ENCODE peak calls at places on chromosomes 3 and 15, in six cellular contexts. One of them, this sample, is unnamed.

GRCh38 chr3:66181764-66182163 is 39.0 kb upstream of the SLC25A26 start:
- DNase-seq in prostate gland: no peak
- DNase-seq in A549: no peak
- DNase-seq in mesenchymal stem cell: no peak
- DNase-seq in bronchial epithelial cell: no peak
- DNase-seq in hepatocyte: no peak
- DNase-seq in this sample: no peak

GRCh38 chr15:31585231-31585630 is 258.6 kb downstream of the KLF13 start:
- DNase-seq in bronchial epithelial cell: no peak
- DNase-seq in prostate gland: no peak
- DNase-seq in mesenchymal stem cell: no peak
- DNase-seq in hepatocyte: no peak
- DNase-seq in A549: no peak
- DNase-seq in this sample: no peak

GRCh38 chr3:78258798-78259197 is 1218.9 kb downstream of the ROBO2 start:
- DNase-seq in hepatocyte: no peak
- DNase-seq in A549: no peak
- DNase-seq in prostate gland: no peak
- DNase-seq in bronchial epithelial cell: peak; percentile 46
- DNase-seq in mesenchymal stem cell: peak; percentile 38
- DNase-seq in this sample: peak; percentile 84

GRCh38 chr3:42194943-42195510 is 71.0 kb downstream of the CCK start:
- DNase-seq in bronchial epithelial cell: no peak
- DNase-seq in mesenchymal stem cell: no peak
- DNase-seq in hepatocyte: no peak
- DNase-seq in A549: no peak
- DNase-seq in prostate gland: no peak
- DNase-seq in this sample: no peak

GRCh38 chr3:141326626-141327025 is 41.7 kb upstream of the ZBTB38 start:
- DNase-seq in mesenchymal stem cell: no peak
- DNase-seq in hepatocyte: no peak
- DNase-seq in bronchial epithelial cell: no peak
- DNase-seq in prostate gland: no peak
- DNase-seq in A549: no peak
- DNase-seq in this sample: no peak

GRCh38 chr3:21226086-21226485 is 524.9 kb downstream of the ZNF385D start:
- DNase-seq in bronchial epithelial cell: no peak
- DNase-seq in mesenchymal stem cell: no peak
- DNase-seq in A549: no peak
- DNase-seq in hepatocyte: no peak
- DNase-seq in prostate gland: no peak
- DNase-seq in this sample: no peak

GRCh38 chr15:96160269-96160668 is 170.2 kb upstream of the NR2F2 start:
- DNase-seq in mesenchymal stem cell: no peak
- DNase-seq in prostate gland: peak; percentile 36
- DNase-seq in hepatocyte: peak; percentile 30
- DNase-seq in A549: no peak
- DNase-seq in bronchial epithelial cell: no peak
- DNase-seq in this sample: peak; percentile 43

GRCh38 chr3:177427096-177427495 is 229.8 kb upstream of the TBL1XR1 start:
- DNase-seq in A549: no peak
- DNase-seq in prostate gland: no peak
- DNase-seq in hepatocyte: no peak
- DNase-seq in bronchial epithelial cell: no peak
- DNase-seq in mesenchymal stem cell: no peak
- DNase-seq in this sample: no peak

GRCh38 chr3:17846466-17846865 is 104.0 kb upstream of the TBC1D5 start:
- DNase-seq in prostate gland: no peak
- DNase-seq in A549: no peak
- DNase-seq in bronchial epithelial cell: peak; percentile 9
- DNase-seq in mesenchymal stem cell: peak; percentile 18
- DNase-seq in hepatocyte: no peak
- DNase-seq in this sample: peak; percentile 19

GRCh38 chr15:75397494-75397893 is 29.1 kb upstream of the MAN2C1 start:
- DNase-seq in prostate gland: no peak
- DNase-seq in bronchial epithelial cell: peak; percentile 4
- DNase-seq in mesenchymal stem cell: no peak
- DNase-seq in A549: no peak
- DNase-seq in hepatocyte: no peak
- DNase-seq in this sample: no peak

GRCh38 chr3:11559816-11560633 is 83.7 kb downstream of the VGLL4 start:
- DNase-seq in A549: no peak
- DNase-seq in bronchial epithelial cell: no peak
- DNase-seq in prostate gland: no peak
- DNase-seq in mesenchymal stem cell: no peak
- DNase-seq in hepatocyte: no peak
- DNase-seq in this sample: no peak

GRCh38 chr3:197996855-197997254 is 36.8 kb downstream of the LMLN start:
- DNase-seq in mesenchymal stem cell: no peak
- DNase-seq in prostate gland: no peak
- DNase-seq in bronchial epithelial cell: no peak
- DNase-seq in hepatocyte: no peak
- DNase-seq in A549: no peak
- DNase-seq in this sample: no peak

GRCh38 chr3:18898911-18899310 is 249.4 kb upstream of the KCNH8 start:
- DNase-seq in hepatocyte: no peak
- DNase-seq in bronchial epithelial cell: no peak
- DNase-seq in A549: no peak
- DNase-seq in mesenchymal stem cell: no peak
- DNase-seq in prostate gland: no peak
- DNase-seq in this sample: no peak

DNA sequence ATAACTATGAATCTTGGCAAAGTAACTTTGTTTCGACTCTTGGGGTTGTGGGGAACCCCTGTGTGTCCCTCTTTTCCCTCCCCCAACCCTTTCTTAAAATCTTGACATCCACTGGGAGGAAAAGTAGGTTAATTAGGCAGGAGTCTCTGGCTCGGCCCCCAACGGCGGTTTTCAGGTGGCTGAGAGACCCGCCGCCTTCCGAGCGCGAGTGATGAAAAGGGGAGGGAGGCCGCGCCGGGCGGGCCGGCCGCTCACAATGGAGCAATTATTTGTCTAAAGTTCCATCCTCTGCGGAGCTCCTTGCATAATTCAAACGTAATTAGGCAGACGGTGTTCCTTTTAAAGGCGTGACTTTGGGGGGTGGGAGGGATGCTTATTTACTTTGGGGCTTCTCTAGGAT is 51.7 kb downstream of the ZIC4 start:
- DNase-seq in prostate gland: no peak
- DNase-seq in mesenchymal stem cell: no peak
- DNase-seq in bronchial epithelial cell: no peak
- DNase-seq in A549: no peak
- DNase-seq in hepatocyte: no peak
- DNase-seq in this sample: no peak
- H3K4me3 ChIP-seq in prostate gland: no peak overlapping the region
- H3K4me3 ChIP-seq in mesenchymal stem cell: peak overlapping the region; percentile 21
- H3K4me3 ChIP-seq in bronchial epithelial cell: no peak overlapping the region
- H3K4me3 ChIP-seq in A549: no peak overlapping the region
- H3K4me3 ChIP-seq in hepatocyte: no peak overlapping the region
- H3K4me3 ChIP-seq in this sample: no peak overlapping the region

GRCh38 chr3:51391566-51392300 is 648 bp downstream of the RBM15B start:
- DNase-seq in prostate gland: no peak
- DNase-seq in bronchial epithelial cell: no peak
- DNase-seq in A549: no peak
- DNase-seq in hepatocyte: peak; percentile 60
- DNase-seq in mesenchymal stem cell: peak; percentile 54
- DNase-seq in this sample: peak; percentile 43

GRCh38 chr3:51390600-51391074 is 448 bp upstream of the RBM15B start:
- DNase-seq in hepatocyte: no peak
- DNase-seq in bronchial epithelial cell: no peak
- DNase-seq in A549: no peak
- DNase-seq in mesenchymal stem cell: no peak
- DNase-seq in prostate gland: no peak
- DNase-seq in this sample: no peak

GRCh38 chr3:51389423-51390183 is 1.5 kb upstream of the RBM15B start:
- DNase-seq in A549: peak; percentile 64
- DNase-seq in hepatocyte: peak; percentile 78
- DNase-seq in bronchial epithelial cell: no peak
- DNase-seq in prostate gland: no peak
- DNase-seq in mesenchymal stem cell: peak; percentile 68
- DNase-seq in this sample: peak; percentile 53

GRCh38 chr3:51391075-51391565 is at the start of gene RBM15B:
- DNase-seq in prostate gland: peak; percentile 97
- DNase-seq in A549: peak; percentile 82
- DNase-seq in hepatocyte: peak; percentile 99
- DNase-seq in bronchial epithelial cell: peak; percentile 84
- DNase-seq in mesenchymal stem cell: peak; percentile 96
- DNase-seq in this sample: peak; percentile 97

DNA sequence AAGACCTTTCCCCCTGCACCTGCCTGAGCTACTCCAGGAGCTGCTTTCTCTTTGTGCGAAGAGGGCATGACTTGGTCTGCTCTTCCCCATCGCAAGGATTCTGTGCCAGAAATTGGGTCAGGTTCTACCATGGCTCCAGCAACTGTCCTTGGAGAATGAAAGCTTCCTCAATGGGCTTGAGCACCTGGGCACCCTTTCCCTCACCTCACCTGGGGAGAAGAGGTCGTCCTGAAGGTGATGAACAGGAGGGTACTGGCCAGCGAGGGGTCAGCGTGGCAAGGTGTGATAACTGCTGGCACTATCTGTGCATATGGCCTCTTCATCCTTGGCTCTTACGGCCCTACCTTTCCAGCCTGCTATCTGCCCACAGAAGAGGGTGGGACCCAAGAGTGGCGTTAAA is 899 bp upstream of the RBM15B start:
- DNase-seq in hepatocyte: no peak
- DNase-seq in prostate gland: no peak
- DNase-seq in mesenchymal stem cell: no peak
- DNase-seq in A549: no peak
- DNase-seq in bronchial epithelial cell: no peak
- DNase-seq in this sample: no peak
- H3K4me3 ChIP-seq in hepatocyte: no peak overlapping the region
- H3K4me3 ChIP-seq in prostate gland: no peak overlapping the region
- H3K4me3 ChIP-seq in mesenchymal stem cell: peak overlapping the region; percentile 81
- H3K4me3 ChIP-seq in A549: no peak overlapping the region
- H3K4me3 ChIP-seq in bronchial epithelial cell: no peak overlapping the region
- H3K4me3 ChIP-seq in this sample: no peak overlapping the region

GRCh38 chr15:63503739-63504246 is 600 bp upstream of the USP3 start:
- DNase-seq in mesenchymal stem cell: peak; percentile 92
- DNase-seq in hepatocyte: peak; percentile 90
- DNase-seq in A549: peak; percentile 48
- DNase-seq in prostate gland: peak; percentile 34
- DNase-seq in bronchial epithelial cell: peak; percentile 95
- DNase-seq in this sample: peak; percentile 98
- H3K4me3 ChIP-seq in mesenchymal stem cell: peak overlapping the region; percentile 80
- H3K4me3 ChIP-seq in hepatocyte: peak overlapping the region; percentile 24
- H3K4me3 ChIP-seq in A549: peak overlapping the region; percentile 77
- H3K4me3 ChIP-seq in prostate gland: peak overlapping the region; percentile 79
- H3K4me3 ChIP-seq in bronchial epithelial cell: peak overlapping the region; percentile 88
- H3K4me3 ChIP-seq in this sample: peak overlapping the region; percentile 64

GRCh38 chr3:190169243-190169642 is 48.5 kb upstream of the P3H2 start:
- DNase-seq in mesenchymal stem cell: no peak
- DNase-seq in A549: no peak
- DNase-seq in hepatocyte: no peak
- DNase-seq in prostate gland: no peak
- DNase-seq in bronchial epithelial cell: no peak
- DNase-seq in this sample: no peak
- H3K4me3 ChIP-seq in mesenchymal stem cell: no peak overlapping the region
- H3K4me3 ChIP-seq in A549: no peak overlapping the region
- H3K4me3 ChIP-seq in hepatocyte: no peak overlapping the region
- H3K4me3 ChIP-seq in prostate gland: no peak overlapping the region
- H3K4me3 ChIP-seq in bronchial epithelial cell: no peak overlapping the region
- H3K4me3 ChIP-seq in this sample: no peak overlapping the region

GRCh38 chr15:76994971-76995945 is at the start of gene PSTPIP1:
- DNase-seq in hepatocyte: no peak
- DNase-seq in A549: no peak
- DNase-seq in bronchial epithelial cell: peak; percentile 36
- DNase-seq in prostate gland: no peak
- DNase-seq in mesenchymal stem cell: no peak
- DNase-seq in this sample: no peak
- H3K4me3 ChIP-seq in hepatocyte: no peak within 1 kb of the TSS
- H3K4me3 ChIP-seq in A549: no peak within 1 kb of the TSS
- H3K4me3 ChIP-seq in bronchial epithelial cell: no peak within 1 kb of the TSS
- H3K4me3 ChIP-seq in prostate gland: peak within 1 kb of the TSS; percentile 7
- H3K4me3 ChIP-seq in mesenchymal stem cell: no peak within 1 kb of the TSS
- H3K4me3 ChIP-seq in this sample: no peak within 1 kb of the TSS